ENCODE peak calls at places on chromosomes 7 and 10, in ten cellular contexts. One of them, this sample, is unnamed.

GRCh38 chr10:88874271-88874670 is 5.8 kb upstream of the STAMBPL1 start:
- DNase-seq in stimulated activated CD8-positive, alpha-beta memory T cell treated with anti-CD3 and anti-CD28 coated beads, Interleukin-2, amount 100 ng/mL, for 1 hour: no peak
- DNase-seq in effector memory CD4-positive, alpha-beta T cell: no peak
- DNase-seq in stimulated activated CD4-positive, alpha-beta T cell treated with anti-CD3 and anti-CD28 coated beads, TNF-alpha, amount 100 ng/mL, for 48 hours: no peak
- DNase-seq in heart left ventricle: no peak
- DNase-seq in neuronal stem cell: no peak
- DNase-seq in colonic mucosa: no peak
- DNase-seq in activated CD8-positive, alpha-beta memory T cell treated with anti-CD3 and anti-CD28 coated beads for 48 hours: no peak
- DNase-seq in astrocyte: no peak
- DNase-seq in T-cell: no peak
- DNase-seq in this sample: no peak

GRCh38 chr10:115402690-115403089 is 309.5 kb downstream of the ATRNL1 start:
- DNase-seq in stimulated activated CD8-positive, alpha-beta memory T cell treated with anti-CD3 and anti-CD28 coated beads, Interleukin-2, amount 100 ng/mL, for 1 hour: no peak
- DNase-seq in effector memory CD4-positive, alpha-beta T cell: no peak
- DNase-seq in stimulated activated CD4-positive, alpha-beta T cell treated with anti-CD3 and anti-CD28 coated beads, TNF-alpha, amount 100 ng/mL, for 48 hours: no peak
- DNase-seq in heart left ventricle: no peak
- DNase-seq in neuronal stem cell: no peak
- DNase-seq in colonic mucosa: no peak
- DNase-seq in activated CD8-positive, alpha-beta memory T cell treated with anti-CD3 and anti-CD28 coated beads for 48 hours: no peak
- DNase-seq in astrocyte: peak; percentile 44
- DNase-seq in T-cell: no peak
- DNase-seq in this sample: no peak

GRCh38 chr10:31041011-31041410 is 9.3 kb upstream of the ZNF438 start:
- DNase-seq in stimulated activated CD8-positive, alpha-beta memory T cell treated with anti-CD3 and anti-CD28 coated beads, Interleukin-2, amount 100 ng/mL, for 1 hour: no peak
- DNase-seq in effector memory CD4-positive, alpha-beta T cell: no peak
- DNase-seq in stimulated activated CD4-positive, alpha-beta T cell treated with anti-CD3 and anti-CD28 coated beads, TNF-alpha, amount 100 ng/mL, for 48 hours: no peak
- DNase-seq in heart left ventricle: no peak
- DNase-seq in neuronal stem cell: no peak
- DNase-seq in colonic mucosa: no peak
- DNase-seq in activated CD8-positive, alpha-beta memory T cell treated with anti-CD3 and anti-CD28 coated beads for 48 hours: no peak
- DNase-seq in astrocyte: peak; percentile 46
- DNase-seq in T-cell: no peak
- DNase-seq in this sample: no peak

GRCh38 chr10:95247200-95247880 is 43.5 kb downstream of the PDLIM1 start:
- DNase-seq in stimulated activated CD8-positive, alpha-beta memory T cell treated with anti-CD3 and anti-CD28 coated beads, Interleukin-2, amount 100 ng/mL, for 1 hour: no peak
- DNase-seq in effector memory CD4-positive, alpha-beta T cell: no peak
- DNase-seq in stimulated activated CD4-positive, alpha-beta T cell treated with anti-CD3 and anti-CD28 coated beads, TNF-alpha, amount 100 ng/mL, for 48 hours: no peak
- DNase-seq in heart left ventricle: no peak
- DNase-seq in neuronal stem cell: no peak
- DNase-seq in colonic mucosa: no peak
- DNase-seq in activated CD8-positive, alpha-beta memory T cell treated with anti-CD3 and anti-CD28 coated beads for 48 hours: no peak
- DNase-seq in astrocyte: peak; percentile 92
- DNase-seq in T-cell: no peak
- DNase-seq in this sample: no peak

GRCh38 chr7:91836065-91836368 is 44.5 kb downstream of the MTERF1 start:
- DNase-seq in stimulated activated CD8-positive, alpha-beta memory T cell treated with anti-CD3 and anti-CD28 coated beads, Interleukin-2, amount 100 ng/mL, for 1 hour: no peak
- DNase-seq in effector memory CD4-positive, alpha-beta T cell: no peak
- DNase-seq in stimulated activated CD4-positive, alpha-beta T cell treated with anti-CD3 and anti-CD28 coated beads, TNF-alpha, amount 100 ng/mL, for 48 hours: no peak
- DNase-seq in heart left ventricle: no peak
- DNase-seq in neuronal stem cell: no peak
- DNase-seq in colonic mucosa: no peak
- DNase-seq in activated CD8-positive, alpha-beta memory T cell treated with anti-CD3 and anti-CD28 coated beads for 48 hours: no peak
- DNase-seq in astrocyte: peak; percentile 33
- DNase-seq in T-cell: no peak
- DNase-seq in this sample: no peak

GRCh38 chr10:3850999-3851937 is 66.3 kb upstream of the KLF6 start:
- DNase-seq in stimulated activated CD8-positive, alpha-beta memory T cell treated with anti-CD3 and anti-CD28 coated beads, Interleukin-2, amount 100 ng/mL, for 1 hour: no peak
- DNase-seq in effector memory CD4-positive, alpha-beta T cell: no peak
- DNase-seq in stimulated activated CD4-positive, alpha-beta T cell treated with anti-CD3 and anti-CD28 coated beads, TNF-alpha, amount 100 ng/mL, for 48 hours: no peak
- DNase-seq in heart left ventricle: no peak
- DNase-seq in neuronal stem cell: no peak
- DNase-seq in colonic mucosa: no peak
- DNase-seq in activated CD8-positive, alpha-beta memory T cell treated with anti-CD3 and anti-CD28 coated beads for 48 hours: no peak
- DNase-seq in astrocyte: peak; percentile 93
- DNase-seq in T-cell: no peak
- DNase-seq in this sample: no peak

GRCh38 chr10:88949912-88950664 is 2.5 kb downstream of the ACTA2 start:
- DNase-seq in stimulated activated CD8-positive, alpha-beta memory T cell treated with anti-CD3 and anti-CD28 coated beads, Interleukin-2, amount 100 ng/mL, for 1 hour: no peak
- DNase-seq in effector memory CD4-positive, alpha-beta T cell: no peak
- DNase-seq in stimulated activated CD4-positive, alpha-beta T cell treated with anti-CD3 and anti-CD28 coated beads, TNF-alpha, amount 100 ng/mL, for 48 hours: no peak
- DNase-seq in heart left ventricle: no peak
- DNase-seq in neuronal stem cell: no peak
- DNase-seq in colonic mucosa: no peak
- DNase-seq in activated CD8-positive, alpha-beta memory T cell treated with anti-CD3 and anti-CD28 coated beads for 48 hours: no peak
- DNase-seq in astrocyte: no peak
- DNase-seq in T-cell: no peak
- DNase-seq in this sample: no peak

GRCh38 chr7:139114018-139114417 is 4.5 kb upstream of the ZC3HAV1 start:
- DNase-seq in stimulated activated CD8-positive, alpha-beta memory T cell treated with anti-CD3 and anti-CD28 coated beads, Interleukin-2, amount 100 ng/mL, for 1 hour: no peak
- DNase-seq in effector memory CD4-positive, alpha-beta T cell: no peak
- DNase-seq in stimulated activated CD4-positive, alpha-beta T cell treated with anti-CD3 and anti-CD28 coated beads, TNF-alpha, amount 100 ng/mL, for 48 hours: no peak
- DNase-seq in heart left ventricle: no peak
- DNase-seq in neuronal stem cell: no peak
- DNase-seq in colonic mucosa: no peak
- DNase-seq in activated CD8-positive, alpha-beta memory T cell treated with anti-CD3 and anti-CD28 coated beads for 48 hours: no peak
- DNase-seq in astrocyte: no peak
- DNase-seq in T-cell: no peak
- DNase-seq in this sample: no peak

GRCh38 chr7:25360471-25360870 is 132.2 kb upstream of the NPVF start:
- DNase-seq in stimulated activated CD8-positive, alpha-beta memory T cell treated with anti-CD3 and anti-CD28 coated beads, Interleukin-2, amount 100 ng/mL, for 1 hour: no peak
- DNase-seq in effector memory CD4-positive, alpha-beta T cell: no peak
- DNase-seq in stimulated activated CD4-positive, alpha-beta T cell treated with anti-CD3 and anti-CD28 coated beads, TNF-alpha, amount 100 ng/mL, for 48 hours: no peak
- DNase-seq in heart left ventricle: no peak
- DNase-seq in neuronal stem cell: no peak
- DNase-seq in colonic mucosa: no peak
- DNase-seq in activated CD8-positive, alpha-beta memory T cell treated with anti-CD3 and anti-CD28 coated beads for 48 hours: no peak
- DNase-seq in astrocyte: no peak
- DNase-seq in T-cell: no peak
- DNase-seq in this sample: no peak

GRCh38 chr10:3969876-3970666 is 185.1 kb upstream of the KLF6 start:
- DNase-seq in stimulated activated CD8-positive, alpha-beta memory T cell treated with anti-CD3 and anti-CD28 coated beads, Interleukin-2, amount 100 ng/mL, for 1 hour: no peak
- DNase-seq in effector memory CD4-positive, alpha-beta T cell: no peak
- DNase-seq in stimulated activated CD4-positive, alpha-beta T cell treated with anti-CD3 and anti-CD28 coated beads, TNF-alpha, amount 100 ng/mL, for 48 hours: no peak
- DNase-seq in heart left ventricle: no peak
- DNase-seq in neuronal stem cell: no peak
- DNase-seq in colonic mucosa: peak; percentile 79
- DNase-seq in activated CD8-positive, alpha-beta memory T cell treated with anti-CD3 and anti-CD28 coated beads for 48 hours: no peak
- DNase-seq in astrocyte: no peak
- DNase-seq in T-cell: no peak
- DNase-seq in this sample: no peak

GRCh38 chr10:63673246-63673645 is 152.0 kb downstream of the REEP3 start:
- DNase-seq in stimulated activated CD8-positive, alpha-beta memory T cell treated with anti-CD3 and anti-CD28 coated beads, Interleukin-2, amount 100 ng/mL, for 1 hour: no peak
- DNase-seq in effector memory CD4-positive, alpha-beta T cell: no peak
- DNase-seq in stimulated activated CD4-positive, alpha-beta T cell treated with anti-CD3 and anti-CD28 coated beads, TNF-alpha, amount 100 ng/mL, for 48 hours: no peak
- DNase-seq in heart left ventricle: no peak
- DNase-seq in neuronal stem cell: no peak
- DNase-seq in colonic mucosa: no peak
- DNase-seq in activated CD8-positive, alpha-beta memory T cell treated with anti-CD3 and anti-CD28 coated beads for 48 hours: no peak
- DNase-seq in astrocyte: no peak
- DNase-seq in T-cell: no peak
- DNase-seq in this sample: no peak

GRCh38 chr7:114700267-114700666 is 221.6 kb upstream of the MDFIC start:
- DNase-seq in stimulated activated CD8-positive, alpha-beta memory T cell treated with anti-CD3 and anti-CD28 coated beads, Interleukin-2, amount 100 ng/mL, for 1 hour: no peak
- DNase-seq in effector memory CD4-positive, alpha-beta T cell: no peak
- DNase-seq in stimulated activated CD4-positive, alpha-beta T cell treated with anti-CD3 and anti-CD28 coated beads, TNF-alpha, amount 100 ng/mL, for 48 hours: no peak
- DNase-seq in heart left ventricle: no peak
- DNase-seq in neuronal stem cell: no peak
- DNase-seq in colonic mucosa: no peak
- DNase-seq in activated CD8-positive, alpha-beta memory T cell treated with anti-CD3 and anti-CD28 coated beads for 48 hours: no peak
- DNase-seq in astrocyte: no peak
- DNase-seq in T-cell: no peak
- DNase-seq in this sample: no peak

GRCh38 chr7:129072410-129073063 is 17.6 kb upstream of the TNPO3 start:
- DNase-seq in stimulated activated CD8-positive, alpha-beta memory T cell treated with anti-CD3 and anti-CD28 coated beads, Interleukin-2, amount 100 ng/mL, for 1 hour: no peak
- DNase-seq in effector memory CD4-positive, alpha-beta T cell: no peak
- DNase-seq in stimulated activated CD4-positive, alpha-beta T cell treated with anti-CD3 and anti-CD28 coated beads, TNF-alpha, amount 100 ng/mL, for 48 hours: no peak
- DNase-seq in heart left ventricle: no peak
- DNase-seq in neuronal stem cell: no peak
- DNase-seq in colonic mucosa: no peak
- DNase-seq in activated CD8-positive, alpha-beta memory T cell treated with anti-CD3 and anti-CD28 coated beads for 48 hours: no peak
- DNase-seq in astrocyte: no peak
- DNase-seq in T-cell: no peak
- DNase-seq in this sample: no peak

GRCh38 chr10:123798856-123799255 is 92.8 kb downstream of the CPXM2 start:
- DNase-seq in stimulated activated CD8-positive, alpha-beta memory T cell treated with anti-CD3 and anti-CD28 coated beads, Interleukin-2, amount 100 ng/mL, for 1 hour: no peak
- DNase-seq in effector memory CD4-positive, alpha-beta T cell: no peak
- DNase-seq in stimulated activated CD4-positive, alpha-beta T cell treated with anti-CD3 and anti-CD28 coated beads, TNF-alpha, amount 100 ng/mL, for 48 hours: no peak
- DNase-seq in heart left ventricle: no peak
- DNase-seq in neuronal stem cell: no peak
- DNase-seq in colonic mucosa: peak; percentile 1
- DNase-seq in activated CD8-positive, alpha-beta memory T cell treated with anti-CD3 and anti-CD28 coated beads for 48 hours: no peak
- DNase-seq in astrocyte: no peak
- DNase-seq in T-cell: no peak
- DNase-seq in this sample: no peak

GRCh38 chr10:125156196-125156595 is 4.2 kb downstream of the CTBP2 start:
- DNase-seq in stimulated activated CD8-positive, alpha-beta memory T cell treated with anti-CD3 and anti-CD28 coated beads, Interleukin-2, amount 100 ng/mL, for 1 hour: no peak
- DNase-seq in effector memory CD4-positive, alpha-beta T cell: no peak
- DNase-seq in stimulated activated CD4-positive, alpha-beta T cell treated with anti-CD3 and anti-CD28 coated beads, TNF-alpha, amount 100 ng/mL, for 48 hours: no peak
- DNase-seq in heart left ventricle: no peak
- DNase-seq in neuronal stem cell: no peak
- DNase-seq in colonic mucosa: no peak
- DNase-seq in activated CD8-positive, alpha-beta memory T cell treated with anti-CD3 and anti-CD28 coated beads for 48 hours: no peak
- DNase-seq in astrocyte: no peak
- DNase-seq in T-cell: no peak
- DNase-seq in this sample: no peak

GRCh38 chr10:5288359-5288758 is 76.4 kb upstream of the UCN3 start:
- DNase-seq in stimulated activated CD8-positive, alpha-beta memory T cell treated with anti-CD3 and anti-CD28 coated beads, Interleukin-2, amount 100 ng/mL, for 1 hour: no peak
- DNase-seq in effector memory CD4-positive, alpha-beta T cell: no peak
- DNase-seq in stimulated activated CD4-positive, alpha-beta T cell treated with anti-CD3 and anti-CD28 coated beads, TNF-alpha, amount 100 ng/mL, for 48 hours: no peak
- DNase-seq in heart left ventricle: no peak
- DNase-seq in neuronal stem cell: no peak
- DNase-seq in colonic mucosa: no peak
- DNase-seq in activated CD8-positive, alpha-beta memory T cell treated with anti-CD3 and anti-CD28 coated beads for 48 hours: no peak
- DNase-seq in astrocyte: no peak
- DNase-seq in T-cell: no peak
- DNase-seq in this sample: no peak

GRCh38 chr10:92757066-92757716 is 67.4 kb downstream of the HHEX start:
- DNase-seq in stimulated activated CD8-positive, alpha-beta memory T cell treated with anti-CD3 and anti-CD28 coated beads, Interleukin-2, amount 100 ng/mL, for 1 hour: no peak
- DNase-seq in effector memory CD4-positive, alpha-beta T cell: no peak
- DNase-seq in stimulated activated CD4-positive, alpha-beta T cell treated with anti-CD3 and anti-CD28 coated beads, TNF-alpha, amount 100 ng/mL, for 48 hours: no peak
- DNase-seq in heart left ventricle: peak; percentile 85
- DNase-seq in neuronal stem cell: no peak
- DNase-seq in colonic mucosa: peak; percentile 72
- DNase-seq in activated CD8-positive, alpha-beta memory T cell treated with anti-CD3 and anti-CD28 coated beads for 48 hours: no peak
- DNase-seq in astrocyte: peak; percentile 74
- DNase-seq in T-cell: peak; percentile 2
- DNase-seq in this sample: peak; percentile 25

GRCh38 chr7:156735861-156736260 is 95.3 kb downstream of the RNF32 start:
- DNase-seq in stimulated activated CD8-positive, alpha-beta memory T cell treated with anti-CD3 and anti-CD28 coated beads, Interleukin-2, amount 100 ng/mL, for 1 hour: no peak
- DNase-seq in effector memory CD4-positive, alpha-beta T cell: no peak
- DNase-seq in stimulated activated CD4-positive, alpha-beta T cell treated with anti-CD3 and anti-CD28 coated beads, TNF-alpha, amount 100 ng/mL, for 48 hours: no peak
- DNase-seq in heart left ventricle: no peak
- DNase-seq in neuronal stem cell: no peak
- DNase-seq in colonic mucosa: no peak
- DNase-seq in activated CD8-positive, alpha-beta memory T cell treated with anti-CD3 and anti-CD28 coated beads for 48 hours: no peak
- DNase-seq in astrocyte: peak; percentile 7
- DNase-seq in T-cell: no peak
- DNase-seq in this sample: no peak

GRCh38 chr7:110775046-110775445 is 315.9 kb upstream of the LRRN3 start:
- DNase-seq in stimulated activated CD8-positive, alpha-beta memory T cell treated with anti-CD3 and anti-CD28 coated beads, Interleukin-2, amount 100 ng/mL, for 1 hour: no peak
- DNase-seq in effector memory CD4-positive, alpha-beta T cell: no peak
- DNase-seq in stimulated activated CD4-positive, alpha-beta T cell treated with anti-CD3 and anti-CD28 coated beads, TNF-alpha, amount 100 ng/mL, for 48 hours: no peak
- DNase-seq in heart left ventricle: no peak
- DNase-seq in neuronal stem cell: no peak
- DNase-seq in colonic mucosa: no peak
- DNase-seq in activated CD8-positive, alpha-beta memory T cell treated with anti-CD3 and anti-CD28 coated beads for 48 hours: no peak
- DNase-seq in astrocyte: peak; percentile 33
- DNase-seq in T-cell: no peak
- DNase-seq in this sample: no peak

GRCh38 chr7:131106681-131107342 is 220.9 kb upstream of the MKLN1 start:
- DNase-seq in stimulated activated CD8-positive, alpha-beta memory T cell treated with anti-CD3 and anti-CD28 coated beads, Interleukin-2, amount 100 ng/mL, for 1 hour: no peak
- DNase-seq in effector memory CD4-positive, alpha-beta T cell: peak; percentile 45
- DNase-seq in stimulated activated CD4-positive, alpha-beta T cell treated with anti-CD3 and anti-CD28 coated beads, TNF-alpha, amount 100 ng/mL, for 48 hours: no peak
- DNase-seq in heart left ventricle: peak; percentile 73
- DNase-seq in neuronal stem cell: peak; percentile 24
- DNase-seq in colonic mucosa: peak; percentile 73
- DNase-seq in activated CD8-positive, alpha-beta memory T cell treated with anti-CD3 and anti-CD28 coated beads for 48 hours: peak; percentile 29
- DNase-seq in astrocyte: no peak
- DNase-seq in T-cell: peak; percentile 70
- DNase-seq in this sample: no peak

GRCh38 chr10:121324678-121325213 is 273.5 kb downstream of the FGFR2 start:
- DNase-seq in stimulated activated CD8-positive, alpha-beta memory T cell treated with anti-CD3 and anti-CD28 coated beads, Interleukin-2, amount 100 ng/mL, for 1 hour: no peak
- DNase-seq in effector memory CD4-positive, alpha-beta T cell: no peak
- DNase-seq in stimulated activated CD4-positive, alpha-beta T cell treated with anti-CD3 and anti-CD28 coated beads, TNF-alpha, amount 100 ng/mL, for 48 hours: no peak
- DNase-seq in heart left ventricle: no peak
- DNase-seq in neuronal stem cell: no peak
- DNase-seq in colonic mucosa: no peak
- DNase-seq in activated CD8-positive, alpha-beta memory T cell treated with anti-CD3 and anti-CD28 coated beads for 48 hours: no peak
- DNase-seq in astrocyte: no peak
- DNase-seq in T-cell: no peak
- DNase-seq in this sample: no peak

GRCh38 chr10:79349072-79349491 is 1.8 kb downstream of the PPIF start:
- DNase-seq in stimulated activated CD8-positive, alpha-beta memory T cell treated with anti-CD3 and anti-CD28 coated beads, Interleukin-2, amount 100 ng/mL, for 1 hour: no peak
- DNase-seq in effector memory CD4-positive, alpha-beta T cell: no peak
- DNase-seq in stimulated activated CD4-positive, alpha-beta T cell treated with anti-CD3 and anti-CD28 coated beads, TNF-alpha, amount 100 ng/mL, for 48 hours: no peak
- DNase-seq in heart left ventricle: no peak
- DNase-seq in neuronal stem cell: no peak
- DNase-seq in colonic mucosa: peak; percentile 18
- DNase-seq in activated CD8-positive, alpha-beta memory T cell treated with anti-CD3 and anti-CD28 coated beads for 48 hours: no peak
- DNase-seq in astrocyte: no peak
- DNase-seq in T-cell: no peak
- DNase-seq in this sample: no peak

GRCh38 chr7:43648725-43649406 is 66.0 kb downstream of the STK17A start:
- DNase-seq in stimulated activated CD8-positive, alpha-beta memory T cell treated with anti-CD3 and anti-CD28 coated beads, Interleukin-2, amount 100 ng/mL, for 1 hour: peak; percentile 38
- DNase-seq in effector memory CD4-positive, alpha-beta T cell: peak; percentile 74
- DNase-seq in stimulated activated CD4-positive, alpha-beta T cell treated with anti-CD3 and anti-CD28 coated beads, TNF-alpha, amount 100 ng/mL, for 48 hours: no peak
- DNase-seq in heart left ventricle: no peak
- DNase-seq in neuronal stem cell: no peak
- DNase-seq in colonic mucosa: peak; percentile 48
- DNase-seq in activated CD8-positive, alpha-beta memory T cell treated with anti-CD3 and anti-CD28 coated beads for 48 hours: peak; percentile 43
- DNase-seq in astrocyte: peak; percentile 97
- DNase-seq in T-cell: peak; percentile 73
- DNase-seq in this sample: peak; percentile 90

This sample was measured in immature natural killer cell.